ENCODE peak calls at places on chromosome 1, in seven cellular contexts. D is HFF-Myc; Z is activated T-helper 2 cell treated with anti-CD3 and anti-CD28 coated beads, Interferon-gamma antibody, Interleukin-2, Interleukin-4, amounts not matched to agents 10 μg/mL and 5 μg/mL and 100 μg/mL, durations not matched to agents 14 hours and 24 hours and 36 hours; P is NCI-H1694; M is stimulated activated CD8-positive, alpha-beta memory T cell treated with anti-CD3 and anti-CD28 coated beads, Interleukin-4, amount 100 ng/mL, for 24 hours; E is mesenteric fat pad; A is foreskin fibroblast. C is an unnamed sample.

GRCh38 chr1:75725256-75725655 is 747 bp downstream of the ACADM start:
- DNase-seq in E (no peak), D (no peak), Z (no peak), P (no peak), M (no peak), A (no peak), C (no peak)

GRCh38 chr1:45325816-45326506 is 734 bp upstream of the HPDL start:
- DNase-seq in P (no peak), E (peak), A (no peak), M (no peak), D (no peak), Z (no peak), C (no peak)

GRCh38 chr1:5638582-5638981 is 353.6 kb downstream of the NPHP4 start:
- DNase-seq in P (no peak), E (no peak), D (no peak), M (no peak), A (no peak), Z (no peak), C (peak)

GRCh38 chr1:180631197-180631765 is 541 bp upstream of the XPR1 start:
- DNase-seq in M (no peak), A (no peak), Z (no peak), E (no peak), D (no peak), P (no peak), C (no peak)

GRCh38 chr1:16716691-16717173 is 23.6 kb upstream of the RNU1-4 start:
- DNase-seq in E (peak), A (no peak), M (no peak), D (no peak), Z (no peak), P (no peak), C (peak)

GRCh38 chr1:88763649-88764406 is 79.8 kb downstream of the PKN2 start:
- DNase-seq in D (no peak), M (no peak), A (peak), E (no peak), P (no peak), Z (no peak), C (no peak)

GRCh38 chr1:149931212-149931805 is 3.7 kb upstream of the SF3B4 start:
- DNase-seq in P (no peak), Z (no peak), E (no peak), A (peak), D (no peak), M (no peak), C (no peak)

GRCh38 chr1:45266151-45266801 is 59.9 kb upstream of the ZSWIM5 start:
- DNase-seq in D (no peak), A (peak), E (no peak), M (no peak), Z (no peak), P (no peak), C (no peak)

GRCh38 chr1:209323743-209324142 is 259.8 kb upstream of the CAMK1G start:
- DNase-seq in M (no peak), E (no peak), D (no peak), P (no peak), Z (no peak), A (no peak), C (no peak)

GRCh38 chr1:111656093-111657017 is 36.8 kb downstream of the RAP1A start:
- DNase-seq in A (peak), P (no peak), Z (no peak), E (no peak), M (no peak), D (peak), C (no peak)

C was measured in H9.